ENCODE peak calls at places on chromosomes 7 and 10, in six cellular contexts. I is CD8-positive, alpha-beta memory T cell; T is suprapubic skin; G is GM23248; H is left ventricle myocardium inferior; L is H9. U is an unnamed sample.

GRCh38 chr7:99504281-99504602 is 220 bp upstream of the ZKSCAN5 start:
- DNase-seq in H (no peak), T (peak), G (no peak), I (no peak), L (peak), U (no peak)

GRCh38 chr10:131899695-131900349 is 986 bp upstream of the PPP2R2D start:
- DNase-seq in G (no peak), I (peak), L (no peak), H (no peak), T (no peak), U (no peak)

GRCh38 chr10:71521504-71522290 is 125.0 kb downstream of the CDH23 start:
- DNase-seq in H (no peak), G (no peak), T (no peak), L (no peak), I (no peak), U (no peak)

GRCh38 chr10:113264333-113265131 is 288.3 kb upstream of the HABP2 start:
- DNase-seq in L (no peak), I (no peak), G (no peak), T (no peak), H (no peak), U (no peak)

GRCh38 chr7:155793720-155794119 is 18.5 kb downstream of the SHH start:
- DNase-seq in T (no peak), L (no peak), H (no peak), I (no peak), G (no peak), U (no peak)

GRCh38 chr7:116064179-116064578 is 33.6 kb upstream of the TFEC start:
- DNase-seq in G (no peak), L (no peak), T (no peak), H (no peak), I (no peak), U (no peak)

GRCh38 chr7:3481435-3481834 is 180.4 kb downstream of the SDK1 start:
- DNase-seq in I (no peak), T (no peak), G (no peak), H (no peak), L (no peak), U (no peak)

GRCh38 chr7:84393776-84394175 is 199.2 kb upstream of the SEMA3A start:
- DNase-seq in H (no peak), T (no peak), I (no peak), G (peak), L (no peak), U (no peak)

GRCh38 chr10:20714979-20715378 is 182.1 kb downstream of the NEBL start:
- DNase-seq in H (no peak), L (no peak), I (no peak), G (no peak), T (no peak), U (no peak)

GRCh38 chr7:128726031-128726430 is 13.1 kb upstream of the CALU start:
- DNase-seq in T (no peak), I (no peak), G (no peak), H (no peak), L (no peak), U (no peak)

DNA sequence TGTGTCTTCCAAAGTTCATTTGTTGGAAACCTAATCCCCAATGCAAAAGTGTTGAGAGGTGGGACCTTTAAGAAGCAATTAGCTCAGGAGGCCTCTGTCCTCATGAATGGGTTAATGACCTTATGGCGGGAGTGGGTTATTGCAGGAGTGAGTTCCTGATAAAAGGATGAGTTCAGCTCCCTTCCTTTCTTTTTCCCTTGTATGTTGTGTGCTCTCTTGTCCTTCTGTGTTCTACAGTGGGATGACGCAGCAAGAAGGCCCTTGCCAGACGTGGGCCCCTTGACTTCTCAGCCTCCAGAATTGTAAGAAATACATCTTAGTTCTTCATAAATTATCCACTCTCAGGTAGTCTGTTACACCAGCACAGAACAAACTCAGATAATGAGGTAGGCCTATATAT is 206.0 kb downstream of the DNAJC1 start:
- DNase-seq in H (no peak), T (no peak), I (no peak), L (no peak), G (no peak), U (no peak)
- H3K27ac ChIP-seq in H (peak), T (no peak), I (no peak), L (no peak), G (no peak), U (no peak)

GRCh38 chr7:92645114-92645497 is 54.9 kb upstream of the FAM133B start:
- DNase-seq in H (no peak), L (no peak), T (no peak), I (no peak), G (no peak), U (no peak)
- H3K27ac ChIP-seq in H (peak), L (no peak), T (no peak), I (no peak), G (peak), U (no peak)

DNA sequence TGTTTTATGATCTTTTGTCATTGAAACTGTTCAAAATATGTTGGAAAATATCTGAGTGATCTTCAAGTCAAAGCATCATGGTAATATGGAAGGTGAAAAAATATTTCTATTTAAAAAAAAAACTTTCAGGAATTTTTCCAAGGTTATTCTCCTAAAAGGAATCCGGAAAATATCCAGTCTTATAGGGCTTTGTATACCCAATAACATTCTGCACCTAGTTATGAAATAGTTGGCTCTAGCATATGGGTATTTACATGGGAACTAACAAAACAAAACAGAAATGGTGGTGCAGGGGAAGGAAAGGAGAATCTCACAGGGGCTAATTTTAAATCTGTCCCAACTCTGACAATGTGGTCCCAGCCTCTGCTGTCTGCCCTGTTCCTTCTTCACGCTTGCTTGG is 167.1 kb upstream of the RHEB start:
- DNase-seq in H (no peak), L (no peak), T (no peak), G (peak), I (no peak), U (no peak)
- H3K27ac ChIP-seq in H (peak), L (no peak), T (peak), G (peak), I (no peak), U (peak)

DNA sequence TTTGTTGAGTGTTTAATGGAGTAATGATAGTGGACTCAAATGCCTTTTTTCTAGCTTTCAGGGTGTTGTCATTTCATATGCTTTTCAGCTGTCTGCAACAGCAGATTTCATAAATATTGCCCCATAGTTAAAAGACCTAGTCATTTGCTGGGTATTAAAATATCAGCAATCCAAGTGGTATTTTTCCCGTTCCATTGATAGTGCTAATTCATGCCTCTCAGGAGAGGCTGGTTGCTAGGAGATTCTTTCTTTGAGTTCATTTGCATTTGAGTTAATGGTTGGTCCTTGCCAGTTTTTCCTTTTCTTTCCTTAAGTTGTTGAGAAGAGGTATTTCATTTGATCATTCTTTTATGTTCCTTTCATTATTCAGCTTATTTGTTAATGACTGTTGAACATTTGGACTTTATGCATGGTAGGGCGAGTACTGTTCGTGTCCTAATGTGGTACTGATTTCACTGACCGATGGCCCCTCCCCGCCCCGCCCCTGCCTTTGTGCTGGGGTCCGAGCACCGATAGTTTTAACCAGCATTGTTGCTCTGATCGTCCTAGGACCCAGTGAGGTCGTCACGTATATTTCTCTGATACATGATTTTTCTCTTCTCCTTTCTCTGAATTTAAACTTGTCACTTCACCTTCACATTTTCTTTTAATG is 128.6 kb downstream of the CCNY start:
- DNase-seq in G (peak), H (no peak), L (no peak), I (no peak), T (no peak), U (no peak)
- H3K27ac ChIP-seq in G (no peak), H (peak), L (no peak), I (no peak), T (no peak), U (peak)

GRCh38 chr7:7557252-7557651 is 9.4 kb upstream of the MIOS start:
- DNase-seq in G (no peak), H (no peak), L (no peak), T (no peak), I (no peak), U (no peak)
- H3K27ac ChIP-seq in G (no peak), H (no peak), L (no peak), T (no peak), I (no peak), U (no peak)